ENCODE peak calls at places on chromosomes 16 and 17, in eight cellular contexts. S, M, H, X, Z, Q, E and G are unnamed samples.

GRCh38 chr17:17130077-17130844 is 75.9 kb downstream of the PLD6 start:
- DNase-seq in S (no peak), M (no peak), H (no peak), X (no peak), Z (no peak), Q (no peak), E (no peak), G (no peak)

GRCh38 chr17:43456661-43457361 is 27.0 kb upstream of the DHX8 start:
- DNase-seq in S (peak; percentile 56), M (no peak), H (peak; percentile 13), X (no peak), Z (no peak), Q (no peak), E (peak; percentile 33), G (no peak)

GRCh38 chr17:79872762-79873161 is 33.5 kb upstream of the CBX4 start:
- DNase-seq in S (no peak), M (no peak), H (no peak), X (no peak), Z (no peak), Q (no peak), E (no peak), G (no peak)

GRCh38 chr17:2797632-2798031 is 1.4 kb downstream of the RAP1GAP2 start:
- DNase-seq in S (no peak), M (no peak), H (no peak), X (no peak), Z (no peak), Q (no peak), E (no peak), G (no peak)

GRCh38 chr17:9541718-9542117 is 33.9 kb downstream of the STX8 start:
- DNase-seq in S (no peak), M (no peak), H (no peak), X (no peak), Z (no peak), Q (no peak), E (no peak), G (no peak)

GRCh38 chr17:38943607-38944006 is 18.2 kb downstream of the LASP1NB start:
- DNase-seq in S (no peak), M (no peak), H (no peak), X (no peak), Z (no peak), Q (no peak), E (no peak), G (no peak)

GRCh38 chr16:74034862-74035261 is 261.8 kb upstream of the PSMD7 start:
- DNase-seq in S (peak; percentile 2), M (no peak), H (peak; percentile 16), X (no peak), Z (peak; percentile 19), Q (no peak), E (peak; percentile 16), G (no peak)

GRCh38 chr16:85850344-85850880 is 48.5 kb upstream of the IRF8 start:
- DNase-seq in S (no peak), M (no peak), H (no peak), X (no peak), Z (no peak), Q (no peak), E (no peak), G (no peak)

GRCh38 chr16:89489040-89489721 is 1.2 kb downstream of the ANKRD11 start:
- DNase-seq in S (peak; percentile 94), M (peak; percentile 86), H (peak; percentile 76), X (peak; percentile 76), Z (peak; percentile 92), Q (peak; percentile 58), E (peak; percentile 85), G (peak; percentile 90)

GRCh38 chr16:89491974-89492687 is 1.8 kb upstream of the ANKRD11 start:
- DNase-seq in S (no peak), M (no peak), H (no peak), X (no peak), Z (no peak), Q (no peak), E (no peak), G (no peak)

GRCh38 chr16:89490386-89491237 is at the start of gene ANKRD11:
- DNase-seq in S (peak; percentile 99), M (peak; percentile 98), H (peak; percentile 100), X (peak; percentile 99), Z (peak; percentile 100), Q (peak; percentile 97), E (peak; percentile 99), G (peak; percentile 100)

GRCh38 chr16:89489731-89490385 is 503 bp downstream of the ANKRD11 start:
- DNase-seq in S (no peak), M (peak; percentile 63), H (no peak), X (no peak), Z (no peak), Q (peak; percentile 20), E (no peak), G (no peak)

DNA sequence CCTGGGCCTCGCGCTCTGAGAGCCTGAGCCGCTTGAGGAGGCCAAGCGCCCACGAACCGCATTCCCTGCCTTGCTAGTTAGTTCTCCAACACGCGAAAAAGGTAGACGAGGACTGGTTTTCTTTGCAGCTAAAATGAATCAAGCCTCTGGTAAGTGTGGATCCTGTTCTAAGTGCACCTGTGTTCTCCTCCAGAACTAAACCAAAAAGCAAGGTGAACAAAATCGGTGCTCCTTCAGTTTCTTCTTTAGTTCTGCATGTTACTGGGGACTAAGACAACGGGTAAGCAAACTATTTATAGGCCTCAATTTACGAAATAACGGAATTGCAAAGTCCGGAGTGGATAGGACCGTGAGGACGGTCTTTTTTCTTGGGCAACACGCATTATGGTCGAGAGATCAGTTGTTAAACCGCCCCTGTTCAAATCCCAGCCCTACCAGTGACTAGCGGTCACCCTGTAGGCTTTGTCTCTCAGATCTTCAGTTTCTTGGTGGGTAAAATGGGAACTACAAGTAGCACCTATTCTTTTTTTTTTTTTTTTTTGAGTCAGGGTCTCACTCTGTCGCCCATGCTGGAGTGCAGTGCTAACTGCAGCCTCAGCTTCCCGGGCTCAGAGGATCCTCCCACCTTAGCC is 993 bp upstream of the ANKRD11 start:
- DNase-seq in S (no peak), M (no peak), H (no peak), X (no peak), Z (peak; percentile 46), Q (no peak), E (no peak), G (no peak)
- TF ChIP-seq CTCF in S (no peak), M (no peak), H (no peak), X (peak; percentile 23), Z (no peak), Q (peak; percentile 42), E (no peak), G (peak; percentile 12)

GRCh38 chr17:71283486-71283885 is 837.3 kb upstream of the SOX9 start:
- DNase-seq in S (no peak), M (no peak), H (no peak), X (no peak), Z (no peak), Q (no peak), E (no peak), G (no peak)

GRCh38 chr17:71284032-71284755 is 836.6 kb upstream of the SOX9 start:
- DNase-seq in S (no peak), M (no peak), H (no peak), X (no peak), Z (no peak), Q (no peak), E (no peak), G (no peak)

GRCh38 chr17:71286625-71287024 is 834.2 kb upstream of the SOX9 start:
- DNase-seq in S (no peak), M (no peak), H (no peak), X (no peak), Z (no peak), Q (no peak), E (no peak), G (no peak)

GRCh38 chr17:71287246-71287828 is 833.5 kb upstream of the SOX9 start:
- DNase-seq in S (no peak), M (no peak), H (no peak), X (no peak), Z (no peak), Q (no peak), E (no peak), G (no peak)
- TF ChIP-seq CTCF in S (no peak), M (no peak), H (no peak), X (no peak), Z (no peak), Q (no peak), E (no peak), G (no peak)

DNA sequence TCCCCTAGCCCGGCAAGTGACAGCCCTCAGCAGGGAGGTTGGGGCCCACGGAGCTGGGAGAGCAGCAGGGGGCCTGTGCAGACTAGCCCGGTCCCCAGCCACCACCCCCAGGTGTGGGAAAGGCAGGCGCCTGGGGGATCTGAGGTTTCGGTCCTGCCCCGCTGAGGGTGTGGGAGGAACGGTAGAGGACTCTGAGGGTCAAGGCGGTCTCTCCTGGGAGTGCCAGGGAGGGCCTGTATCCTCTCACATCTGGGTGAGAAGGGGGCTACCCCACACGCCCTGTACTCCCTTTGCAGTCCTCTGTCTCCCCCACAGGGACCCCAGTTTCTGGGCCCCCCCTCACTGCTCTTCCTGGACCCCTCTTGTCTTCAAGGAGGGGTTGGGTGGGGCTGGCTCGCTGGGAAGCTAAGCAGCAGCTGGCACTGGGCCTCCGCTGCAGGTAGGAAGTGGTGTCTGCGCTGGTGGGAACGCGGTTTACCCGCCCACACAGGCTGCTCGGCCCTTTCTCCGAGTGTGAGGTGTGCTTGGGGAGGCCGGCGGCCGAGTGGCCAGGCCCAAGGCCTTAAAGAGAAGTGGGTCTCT is 15.4 kb downstream of the CD7 start:
- DNase-seq in S (no peak), M (no peak), H (no peak), X (no peak), Z (no peak), Q (no peak), E (peak; percentile 55), G (no peak)
- TF ChIP-seq CTCF in S (no peak), M (no peak), H (no peak), X (no peak), Z (no peak), Q (no peak), E (no peak), G (no peak)

GRCh38 chr17:82101767-82102679 is 4.0 kb upstream of the FASN start:
- DNase-seq in S (no peak), M (no peak), H (no peak), X (no peak), Z (no peak), Q (no peak), E (no peak), G (no peak)
- TF ChIP-seq CTCF in S (no peak), M (no peak), H (no peak), X (no peak), Z (no peak), Q (no peak), E (no peak), G (no peak)

GRCh38 chr17:55723488-55723848 is 804 bp upstream of the TMEM100 start:
- DNase-seq in S (no peak), M (no peak), H (no peak), X (no peak), Z (no peak), Q (no peak), E (no peak), G (no peak)

GRCh38 chr17:55722742-55723487 is at the start of gene TMEM100:
- DNase-seq in S (peak; percentile 44), M (peak; percentile 23), H (no peak), X (no peak), Z (no peak), Q (no peak), E (no peak), G (no peak)

GRCh38 chr17:55717898-55718735 is 4.5 kb downstream of the TMEM100 start:
- DNase-seq in S (no peak), M (peak; percentile 74), H (peak; percentile 24), X (peak; percentile 75), Z (peak; percentile 78), Q (peak; percentile 64), E (peak; percentile 55), G (peak; percentile 88)

GRCh38 chr17:55722016-55722706 is 503 bp downstream of the TMEM100 start:
- DNase-seq in S (no peak), M (no peak), H (no peak), X (no peak), Z (no peak), Q (no peak), E (peak; percentile 59), G (no peak)

GRCh38 chr17:55720917-55721836 is 1.5 kb downstream of the TMEM100 start:
- DNase-seq in S (no peak), M (no peak), H (no peak), X (no peak), Z (no peak), Q (no peak), E (no peak), G (no peak)
- TF ChIP-seq CTCF in S (no peak), M (no peak), H (no peak), X (no peak), Z (no peak), Q (no peak), E (no peak), G (no peak)